ENCODE peak calls at places on chromosomes 13 and 19, in five cellular contexts. A is MM.1S, X is DND-41, Q is neuronal stem cell, C is mammary epithelial cell. I is an unnamed sample. For H3K4me1, the result is how much of the 10 kb centered on the place peaks cover.

GRCh38 chr13:103140001-103140671 is 73.9 kb upstream of the SLC10A2 start:
- DNase-seq in A (peak), X (no peak), Q (no peak), C (peak), I (no peak)

GRCh38 chr19:48695743-48696352 is at the start of gene FUT2:
- DNase-seq in A (no peak), X (no peak), Q (no peak), C (no peak), I (peak)

GRCh38 chr13:100954430-100955361 is 280.1 kb upstream of the TMTC4 start:
- DNase-seq in A (no peak), X (no peak), Q (no peak), C (no peak), I (no peak)

GRCh38 chr19:40608957-40609356 is 7.8 kb downstream of the LTBP4 start:
- DNase-seq in A (no peak), X (no peak), Q (no peak), C (no peak), I (no peak)

GRCh38 chr13:109465151-109465550 is 321.2 kb downstream of the IRS2 start:
- DNase-seq in A (no peak), X (peak), Q (no peak), C (peak), I (no peak)

GRCh38 chr19:35484637-35485036 is 5.6 kb downstream of the KRTDAP start:
- DNase-seq in A (no peak), X (no peak), Q (no peak), C (no peak), I (no peak)

GRCh38 chr13:76790519-76791289 is 95.5 kb downstream of the KCTD12 start:
- DNase-seq in A (no peak), X (no peak), Q (no peak), C (no peak), I (no peak)

GRCh38 chr13:33676700-33677048 is 141.3 kb upstream of the RFC3 start:
- DNase-seq in A (no peak), X (peak), Q (no peak), C (peak), I (peak)

GRCh38 chr13:77184455-77184854 is 142.4 kb downstream of the MYCBP2 start:
- DNase-seq in A (peak), X (no peak), Q (no peak), C (peak), I (no peak)

GRCh38 chr13:33262997-33263396 is 22.6 kb downstream of the STARD13 start:
- DNase-seq in A (no peak), X (no peak), Q (no peak), C (no peak), I (no peak)

GRCh38 chr13:51923983-51924539 is 62.3 kb downstream of the CCDC70 start:
- DNase-seq in A (no peak), X (no peak), Q (no peak), C (no peak), I (no peak)

GRCh38 chr19:13938361-13939027 is at the start of gene PODNL1:
- DNase-seq in A (no peak), X (no peak), Q (no peak), C (peak), I (no peak)

GRCh38 chr19:4609878-4610511 is 29.3 kb upstream of the TNFAIP8L1 start:
- DNase-seq in A (no peak), X (no peak), Q (no peak), C (no peak), I (no peak)

GRCh38 chr13:70568571-70568970 is 460.3 kb upstream of the KLHL1 start:
- DNase-seq in A (peak), X (no peak), Q (peak), C (peak), I (peak)

GRCh38 chr13:94115054-94115453 is 364.4 kb downstream of the DCT start:
- DNase-seq in A (no peak), X (no peak), Q (no peak), C (no peak), I (no peak)

GRCh38 chr19:56398809-56399208 is 5.3 kb upstream of the ZNF583 start:
- DNase-seq in A (no peak), X (no peak), Q (no peak), C (no peak), I (no peak)

GRCh38 chr19:17871878-17872250 is at the start of gene SLC5A5:
- DNase-seq in A (no peak), X (no peak), Q (no peak), C (no peak), I (no peak)

GRCh38 chr13:35479223-35479536 is 2.7 kb upstream of the MAB21L1 start:
- DNase-seq in A (no peak), X (no peak), Q (no peak), C (no peak), I (no peak)

GRCh38 chr19:33299061-33299665 is 3.2 kb downstream of the CEBPA start:
- DNase-seq in A (no peak), X (no peak), Q (no peak), C (no peak), I (no peak)

GRCh38 chr13:30314069-30314468 is 6.7 kb upstream of the KATNAL1 start:
- DNase-seq in A (no peak), X (no peak), Q (no peak), C (no peak), I (no peak)

GRCh38 chr13:30314562-30314961 is 7.2 kb upstream of the KATNAL1 start:
- DNase-seq in A (no peak), X (no peak), Q (no peak), C (no peak), I (no peak)

GRCh38 chr13:30318026-30318425 is 10.7 kb upstream of the KATNAL1 start:
- DNase-seq in A (no peak), X (no peak), Q (no peak), C (no peak), I (no peak)

GRCh38 chr13:30312859-30313258 is 5.5 kb upstream of the KATNAL1 start:
- DNase-seq in A (no peak), X (no peak), Q (no peak), C (no peak), I (no peak)

GRCh38 chr13:30313307-30313706 is 6.0 kb upstream of the KATNAL1 start:
- DNase-seq in A (no peak), X (no peak), Q (no peak), C (no peak), I (no peak)
- H3K27ac ChIP-seq in A (no peak), X (no peak), Q (no peak), C (no peak), I (no peak)

DNA sequence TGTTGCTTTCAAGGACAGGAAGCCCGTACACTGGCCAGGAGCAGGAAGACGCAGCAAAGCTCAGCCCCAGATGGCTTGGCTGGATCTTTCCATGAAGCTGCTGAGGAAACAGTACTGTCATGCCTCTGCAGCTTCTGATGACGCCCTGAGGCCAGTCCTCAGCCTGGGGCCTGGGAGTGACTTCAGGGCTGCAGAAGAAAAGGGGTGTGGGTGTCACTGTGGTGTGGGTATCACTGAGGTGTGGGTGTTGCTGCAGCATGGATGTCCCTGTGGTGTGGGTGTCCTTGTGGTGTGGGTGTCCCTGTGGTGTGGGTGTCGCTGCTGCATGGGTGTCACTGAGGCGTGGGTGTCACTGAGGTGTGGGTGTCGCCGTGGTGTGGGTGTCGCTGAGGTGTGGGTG is 12.0 kb upstream of the GAS6 start:
- DNase-seq in A (no peak), X (no peak), Q (no peak), C (no peak), I (no peak)
- H3K4me1 ChIP-seq in A (under half), X (under half), Q (under half), C (under half), I (under half)

DNA sequence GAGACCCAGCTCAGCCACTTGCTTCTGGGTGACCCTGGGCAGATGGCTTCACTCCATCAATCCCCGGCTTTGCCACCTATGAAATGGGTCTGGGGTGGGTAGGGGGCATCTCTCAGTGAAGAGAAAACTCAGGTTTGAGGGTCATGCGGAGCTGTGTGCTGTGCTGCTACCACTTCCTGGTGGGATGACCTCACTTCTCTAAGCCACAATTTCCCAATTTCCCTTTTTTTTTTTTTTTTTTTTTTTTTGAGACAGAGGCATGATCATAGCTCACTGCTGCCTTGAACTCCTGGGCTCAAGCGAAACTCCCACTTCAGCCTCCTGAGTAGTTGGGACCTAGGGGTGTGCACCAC is 4.6 kb upstream of the PLAUR start:
- DNase-seq in A (no peak), X (no peak), Q (no peak), C (peak), I (no peak)
- H3K9ac ChIP-seq in A (peak), X (no peak), Q (no peak), C (peak), I (no peak)

DNA sequence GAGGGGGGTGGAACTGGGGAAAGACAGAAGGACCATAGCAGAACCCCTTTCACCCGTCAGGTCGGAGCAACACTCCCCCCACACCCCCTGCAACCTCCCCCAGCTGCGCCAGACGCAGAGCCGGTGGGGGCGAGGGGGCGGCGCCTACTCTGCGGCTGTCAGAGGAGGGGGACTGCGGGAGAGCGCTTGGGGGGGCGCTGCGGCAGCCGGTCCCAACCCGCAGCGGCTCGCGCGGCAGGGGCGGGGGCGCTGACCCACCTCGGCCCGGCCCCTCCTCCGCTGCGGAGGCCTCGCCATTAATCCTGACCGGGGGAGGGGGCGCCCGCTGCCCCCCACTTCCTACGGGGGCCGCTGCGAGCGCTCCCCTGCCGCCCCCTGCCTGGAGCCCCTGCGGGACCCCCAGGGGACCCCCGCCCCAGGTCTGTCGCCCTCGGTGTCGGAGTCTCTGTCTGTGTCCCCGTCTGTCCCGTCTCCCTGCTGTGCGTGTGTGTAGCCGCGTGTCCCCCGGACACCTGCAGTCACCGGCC is 7.9 kb upstream of the NFIC start:
- DNase-seq in A (no peak), X (peak), Q (no peak), C (no peak), I (no peak)
- H3K27ac ChIP-seq in A (no peak), X (peak), Q (no peak), C (no peak), I (peak)

GRCh38 chr19:45444318-45445041 is 20.8 kb upstream of the ERCC1 start:
- DNase-seq in A (peak), X (no peak), Q (peak), C (peak), I (peak)

GRCh38 chr19:45448425-45448756 is 19.4 kb upstream of the FOSB start:
- DNase-seq in A (no peak), X (no peak), Q (no peak), C (no peak), I (no peak)

GRCh38 chr19:45445139-45445538 is 21.4 kb upstream of the ERCC1 start:
- DNase-seq in A (no peak), X (no peak), Q (no peak), C (no peak), I (no peak)

GRCh38 chr19:45446944-45447343 is 20.9 kb upstream of the FOSB start:
- DNase-seq in A (no peak), X (no peak), Q (no peak), C (peak), I (no peak)

DNA sequence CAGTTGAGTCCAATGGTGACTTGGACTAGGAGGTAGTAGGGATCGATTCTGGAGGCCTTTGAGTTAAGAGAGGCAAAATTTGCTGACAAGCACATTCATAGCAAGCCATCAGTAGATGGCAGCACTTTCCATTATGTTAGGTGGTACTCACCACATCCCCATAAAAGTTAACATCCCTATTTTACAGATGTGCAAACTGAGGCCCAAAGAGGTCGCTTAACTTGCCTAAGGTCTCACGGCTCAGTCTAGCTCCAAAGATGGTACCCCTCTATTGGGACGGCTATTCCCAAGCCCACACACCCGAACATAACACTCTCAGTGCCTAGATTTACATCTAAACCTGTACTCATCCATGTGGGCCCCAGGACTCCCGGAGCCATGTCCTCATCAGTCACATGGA is 21.5 kb upstream of the FOSB start:
- DNase-seq in A (peak), X (no peak), Q (no peak), C (peak), I (no peak)
- H3K4me1 ChIP-seq in A (under half), X (under half), Q (under half), C (half or more), I (under half)

GRCh38 chr19:49801966-49802661 is 11.0 kb downstream of the FUZ start:
- DNase-seq in A (no peak), X (no peak), Q (peak), C (no peak), I (peak)

GRCh38 chr19:49802836-49803528 is 10.1 kb downstream of the FUZ start:
- DNase-seq in A (no peak), X (no peak), Q (no peak), C (no peak), I (no peak)

GRCh38 chr19:49799798-49800376 is 13.2 kb downstream of the FUZ start:
- DNase-seq in A (no peak), X (no peak), Q (no peak), C (no peak), I (no peak)

GRCh38 chr19:49800771-49801170 is 12.3 kb downstream of the FUZ start:
- DNase-seq in A (no peak), X (no peak), Q (no peak), C (no peak), I (no peak)

GRCh38 chr19:49801401-49801888 is 11.6 kb downstream of the FUZ start:
- DNase-seq in A (no peak), X (no peak), Q (no peak), C (no peak), I (no peak)
- H3K9ac ChIP-seq in A (no peak), X (no peak), Q (peak), C (no peak), I (no peak)

DNA sequence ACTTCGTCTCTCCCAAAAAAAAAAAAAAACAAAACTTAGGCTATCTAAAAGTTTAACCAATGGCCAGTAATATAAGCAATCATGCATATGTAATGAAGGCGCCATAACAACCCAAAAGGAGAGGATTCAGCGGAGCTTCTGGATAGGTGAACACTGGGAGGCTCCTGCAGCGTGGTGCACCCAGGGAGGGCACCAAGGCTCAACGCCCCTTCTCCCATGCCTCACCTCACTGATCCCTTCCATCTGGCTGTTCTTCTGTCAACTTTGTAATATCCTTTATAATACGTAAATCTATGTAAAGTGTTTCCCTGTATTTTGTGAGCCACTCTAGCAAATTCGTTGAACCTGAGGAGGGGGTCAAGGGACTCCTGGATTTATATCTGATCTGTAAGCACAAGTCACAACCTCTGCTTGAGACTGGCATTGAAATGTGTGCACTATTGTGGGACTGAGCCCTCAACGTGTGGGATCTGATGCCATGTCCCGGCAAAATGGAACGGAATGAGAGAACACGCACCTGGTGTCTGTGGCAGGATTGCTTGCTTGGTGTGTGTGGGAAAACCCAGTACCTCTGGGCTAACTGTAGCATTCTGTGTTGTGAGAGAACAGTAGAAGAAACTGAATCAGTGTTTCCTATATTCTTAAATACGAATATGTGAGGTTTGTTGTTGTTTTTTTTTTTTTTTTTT is 520 bp upstream of the ZNF665 start:
- DNase-seq in A (no peak), X (no peak), Q (no peak), C (no peak), I (no peak)
- H3K27ac ChIP-seq in A (no peak), X (peak), Q (no peak), C (no peak), I (no peak)